ENCODE peak calls at places on chromosomes 5 and 9, in four cellular contexts. One of them, this sample, is unnamed. For H3K4me1, the result is how much of the 10 kb centered on the place peaks cover.

GRCh38 chr5:147393866-147394265 is 116.0 kb downstream of the DPYSL3 start:
- DNase-seq in HepG2: no peak
- DNase-seq in GM12878: no peak
- DNase-seq in H1: peak
- DNase-seq in this sample: no peak

GRCh38 chr9:129289131-129289731 is 111.2 kb upstream of the IER5L start:
- DNase-seq in HepG2: no peak
- DNase-seq in GM12878: no peak
- DNase-seq in H1: peak
- DNase-seq in this sample: no peak

GRCh38 chr5:125413861-125414260 is 667.4 kb upstream of the ZNF608 start:
- DNase-seq in GM12878: no peak
- DNase-seq in HepG2: no peak
- DNase-seq in H1: no peak
- DNase-seq in this sample: no peak

GRCh38 chr5:102755691-102756371 is 726 bp downstream of the PAM start:
- DNase-seq in H1: peak
- DNase-seq in GM12878: peak
- DNase-seq in HepG2: peak
- DNase-seq in this sample: peak

GRCh38 chr9:134575103-134575816 is 66.3 kb upstream of the COL5A1 start:
- DNase-seq in H1: peak
- DNase-seq in GM12878: no peak
- DNase-seq in HepG2: no peak
- DNase-seq in this sample: peak

GRCh38 chr9:98873535-98874432 is 66.3 kb downstream of the GALNT12 start:
- DNase-seq in GM12878: no peak
- DNase-seq in HepG2: no peak
- DNase-seq in H1: no peak
- DNase-seq in this sample: no peak

GRCh38 chr9:94921072-94921471 is 194.6 kb downstream of the AOPEP start:
- DNase-seq in HepG2: no peak
- DNase-seq in H1: no peak
- DNase-seq in GM12878: no peak
- DNase-seq in this sample: no peak

GRCh38 chr5:78497573-78498533 is 137.4 kb downstream of the SCAMP1 start:
- DNase-seq in H1: peak
- DNase-seq in HepG2: no peak
- DNase-seq in GM12878: no peak
- DNase-seq in this sample: no peak

GRCh38 chr5:152221721-152222629 is 183.1 kb downstream of the NMUR2 start:
- DNase-seq in HepG2: no peak
- DNase-seq in GM12878: no peak
- DNase-seq in H1: no peak
- DNase-seq in this sample: no peak

GRCh38 chr5:116272281-116272941 is 187.6 kb downstream of the COMMD10 start:
- DNase-seq in HepG2: no peak
- DNase-seq in GM12878: no peak
- DNase-seq in H1: no peak
- DNase-seq in this sample: no peak

GRCh38 chr5:2735996-2736395 is 15.5 kb downstream of the IRX2 start:
- DNase-seq in HepG2: no peak
- DNase-seq in H1: no peak
- DNase-seq in GM12878: no peak
- DNase-seq in this sample: no peak

GRCh38 chr9:98964201-98964600 is 20.5 kb downstream of the COL15A1 start:
- DNase-seq in GM12878: no peak
- DNase-seq in HepG2: no peak
- DNase-seq in H1: no peak
- DNase-seq in this sample: no peak

GRCh38 chr9:129908846-129909245 is 73.6 kb downstream of the USP20 start:
- DNase-seq in HepG2: no peak
- DNase-seq in H1: no peak
- DNase-seq in GM12878: no peak
- DNase-seq in this sample: no peak

GRCh38 chr9:128607642-128608350 is 48.9 kb downstream of the DYNC2I2 start:
- DNase-seq in HepG2: no peak
- DNase-seq in H1: no peak
- DNase-seq in GM12878: no peak
- DNase-seq in this sample: no peak

GRCh38 chr9:101465330-101465915 is 29.8 kb upstream of the ALDOB start:
- DNase-seq in HepG2: peak
- DNase-seq in GM12878: no peak
- DNase-seq in H1: no peak
- DNase-seq in this sample: no peak

GRCh38 chr9:36847781-36848673 is 186.0 kb downstream of the PAX5 start:
- DNase-seq in GM12878: no peak
- DNase-seq in H1: no peak
- DNase-seq in HepG2: no peak
- DNase-seq in this sample: no peak

GRCh38 chr5:134561871-134562296 is 36.4 kb downstream of the JADE2 start:
- DNase-seq in HepG2: peak
- DNase-seq in H1: no peak
- DNase-seq in GM12878: no peak
- DNase-seq in this sample: no peak

GRCh38 chr5:168295574-168296201 is 4.2 kb downstream of the WWC1 start:
- DNase-seq in H1: no peak
- DNase-seq in GM12878: no peak
- DNase-seq in HepG2: no peak
- DNase-seq in this sample: peak

GRCh38 chr5:124902097-124902821 is 155.8 kb upstream of the ZNF608 start:
- DNase-seq in H1: no peak
- DNase-seq in HepG2: no peak
- DNase-seq in GM12878: peak
- DNase-seq in this sample: no peak

DNA sequence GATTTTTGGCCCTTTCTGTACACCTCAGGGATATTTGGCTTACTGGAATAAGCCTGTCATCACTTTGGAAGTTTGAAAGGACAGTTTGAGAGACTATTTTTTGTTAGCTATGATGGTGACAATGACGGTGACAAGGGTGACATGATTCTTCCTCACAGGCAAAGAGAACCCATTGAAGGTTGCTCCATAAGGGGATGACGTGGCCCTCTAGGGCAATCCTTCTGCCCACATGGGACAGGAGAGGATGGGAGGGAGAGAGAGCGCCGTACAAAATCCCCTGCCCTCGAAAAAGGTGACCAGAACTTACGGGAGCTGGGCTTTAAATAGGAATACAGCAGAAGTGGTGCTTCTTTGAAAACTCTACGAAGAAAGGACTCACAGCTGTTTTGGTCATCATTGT is 22.6 kb downstream of the HRH2 start:
- DNase-seq in H1: no peak
- DNase-seq in HepG2: no peak
- DNase-seq in GM12878: no peak
- DNase-seq in this sample: no peak
- H3K4me1 ChIP-seq in H1: under half
- H3K4me1 ChIP-seq in HepG2: under half
- H3K4me1 ChIP-seq in GM12878: under half
- H3K4me1 ChIP-seq in this sample: under half

DNA sequence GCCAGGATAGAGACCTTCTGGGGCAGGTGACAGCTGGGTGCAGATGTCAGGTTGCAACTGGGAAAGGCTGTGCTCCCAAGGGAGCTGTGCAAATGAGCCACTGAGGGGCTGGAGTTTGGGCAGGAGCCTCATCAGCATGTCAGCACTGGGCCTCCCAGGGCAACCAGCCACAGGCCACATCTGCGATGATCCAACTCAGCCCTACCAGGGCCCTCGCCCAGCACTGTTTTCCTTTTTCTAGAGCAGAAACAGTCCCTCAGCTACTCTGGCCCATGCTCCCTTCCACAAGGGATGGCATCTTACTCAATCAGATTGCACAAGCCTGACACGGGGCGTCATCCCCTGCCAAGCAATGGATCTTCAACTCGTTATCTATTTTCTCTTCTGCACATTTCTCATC is 24.8 kb downstream of the NIPAL4 start:
- DNase-seq in H1: no peak
- DNase-seq in HepG2: peak
- DNase-seq in GM12878: no peak
- DNase-seq in this sample: no peak
- TF ChIP-seq ZNF274 in H1: no peak
- TF ChIP-seq ZNF274 in HepG2: no peak
- TF ChIP-seq ZNF274 in GM12878: no peak
- TF ChIP-seq ZNF274 in this sample: no peak

DNA sequence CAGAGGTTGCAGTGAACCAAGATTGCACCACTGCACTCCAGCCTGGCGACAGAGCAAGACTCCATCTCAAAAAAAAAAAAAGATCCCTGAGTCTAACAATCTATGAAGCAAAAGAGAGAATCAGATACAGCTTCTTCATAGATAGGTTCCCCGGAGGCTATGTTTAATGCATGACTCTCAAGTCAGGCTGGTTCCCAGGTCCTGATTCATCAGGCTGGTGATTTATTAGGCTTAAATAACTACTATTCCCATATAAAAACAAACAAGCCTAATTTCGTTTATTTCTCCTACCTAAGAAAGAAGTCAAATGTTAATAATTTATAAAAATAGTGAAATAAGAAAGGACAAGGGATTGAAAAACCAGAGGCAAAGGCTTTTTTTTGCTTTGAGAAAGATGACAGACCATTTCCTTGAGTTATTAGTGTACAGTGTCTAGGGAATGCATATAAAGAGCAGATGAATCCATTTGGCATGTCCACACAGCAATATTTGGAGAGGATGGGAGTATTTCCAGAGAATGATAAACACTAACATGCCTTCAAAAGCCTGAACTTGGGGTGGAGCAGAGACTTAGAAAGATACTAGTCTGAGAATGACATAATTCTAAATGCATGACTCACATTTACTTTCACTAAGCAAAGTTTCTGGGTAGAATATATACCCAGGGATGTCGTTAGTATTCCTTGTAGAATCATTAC is 115.3 kb downstream of the NREP start:
- DNase-seq in HepG2: no peak
- DNase-seq in GM12878: no peak
- DNase-seq in H1: no peak
- DNase-seq in this sample: no peak
- TF ChIP-seq SUZ12 in HepG2: no peak
- TF ChIP-seq SUZ12 in GM12878: no peak
- TF ChIP-seq SUZ12 in H1: no peak
- TF ChIP-seq SUZ12 in this sample: no peak

GRCh38 chr9:35649431-35650340 is 1.0 kb downstream of the SIT1 start:
- DNase-seq in HepG2: no peak
- DNase-seq in H1: no peak
- DNase-seq in GM12878: no peak
- DNase-seq in this sample: no peak
- H3K4me1 ChIP-seq in HepG2: half or more
- H3K4me1 ChIP-seq in H1: under half
- H3K4me1 ChIP-seq in GM12878: under half
- H3K4me1 ChIP-seq in this sample: under half

GRCh38 chr9:132446887-132447286 is 36.9 kb downstream of the CFAP77 start:
- DNase-seq in GM12878: no peak
- DNase-seq in HepG2: no peak
- DNase-seq in H1: no peak
- DNase-seq in this sample: no peak
- TF ChIP-seq ZNF274 in GM12878: no peak
- TF ChIP-seq ZNF274 in HepG2: no peak
- TF ChIP-seq ZNF274 in H1: no peak
- TF ChIP-seq ZNF274 in this sample: no peak

This sample was measured in NT2/D1.